ENCODE peak calls at places on chromosomes 11 and 22, in eight cellular contexts. One of them, this sample, is unnamed.

GRCh38 chr11:43732225-43732624 is 51.7 kb downstream of the HSD17B12 start:
- DNase-seq in activated T-cell treated with anti-CD3 and anti-CD28 coated beads for 24 hours: no peak
- DNase-seq in A549: no peak
- DNase-seq in RPMI8226: no peak
- DNase-seq in head of caudate nucleus: no peak
- DNase-seq in astrocyte: no peak
- DNase-seq in bronchial epithelial cell: no peak
- DNase-seq in omental fat pad: no peak
- DNase-seq in this sample: no peak

GRCh38 chr11:108872781-108873291 is 208.0 kb downstream of the DDX10 start:
- DNase-seq in RPMI8226: no peak
- DNase-seq in bronchial epithelial cell: peak
- DNase-seq in activated T-cell treated with anti-CD3 and anti-CD28 coated beads for 24 hours: no peak
- DNase-seq in omental fat pad: no peak
- DNase-seq in A549: no peak
- DNase-seq in astrocyte: no peak
- DNase-seq in head of caudate nucleus: no peak
- DNase-seq in this sample: no peak

GRCh38 chr11:119509969-119510401 is 87.0 kb upstream of the THY1 start:
- DNase-seq in RPMI8226: peak
- DNase-seq in A549: peak
- DNase-seq in head of caudate nucleus: peak
- DNase-seq in activated T-cell treated with anti-CD3 and anti-CD28 coated beads for 24 hours: no peak
- DNase-seq in omental fat pad: no peak
- DNase-seq in bronchial epithelial cell: peak
- DNase-seq in astrocyte: peak
- DNase-seq in this sample: peak

GRCh38 chr11:87417951-87418350 is 380.2 kb downstream of the TMEM135 start:
- DNase-seq in astrocyte: no peak
- DNase-seq in A549: no peak
- DNase-seq in omental fat pad: no peak
- DNase-seq in RPMI8226: no peak
- DNase-seq in activated T-cell treated with anti-CD3 and anti-CD28 coated beads for 24 hours: no peak
- DNase-seq in bronchial epithelial cell: no peak
- DNase-seq in head of caudate nucleus: no peak
- DNase-seq in this sample: no peak

GRCh38 chr11:46178542-46178941 is 57.3 kb upstream of the PHF21A start:
- DNase-seq in RPMI8226: no peak
- DNase-seq in astrocyte: no peak
- DNase-seq in activated T-cell treated with anti-CD3 and anti-CD28 coated beads for 24 hours: no peak
- DNase-seq in A549: no peak
- DNase-seq in head of caudate nucleus: no peak
- DNase-seq in omental fat pad: no peak
- DNase-seq in bronchial epithelial cell: no peak
- DNase-seq in this sample: no peak

GRCh38 chr22:36435516-36436415 is 45.7 kb downstream of the TXN2 start:
- DNase-seq in head of caudate nucleus: no peak
- DNase-seq in RPMI8226: peak
- DNase-seq in activated T-cell treated with anti-CD3 and anti-CD28 coated beads for 24 hours: peak
- DNase-seq in A549: no peak
- DNase-seq in astrocyte: no peak
- DNase-seq in bronchial epithelial cell: peak
- DNase-seq in omental fat pad: no peak
- DNase-seq in this sample: no peak

GRCh38 chr22:19180740-19181410 is 2.3 kb upstream of the SLC25A1 start:
- DNase-seq in bronchial epithelial cell: no peak
- DNase-seq in A549: no peak
- DNase-seq in head of caudate nucleus: no peak
- DNase-seq in astrocyte: no peak
- DNase-seq in activated T-cell treated with anti-CD3 and anti-CD28 coated beads for 24 hours: no peak
- DNase-seq in omental fat pad: no peak
- DNase-seq in RPMI8226: no peak
- DNase-seq in this sample: no peak

GRCh38 chr22:23268139-23268712 is 87.9 kb downstream of the BCR start:
- DNase-seq in RPMI8226: no peak
- DNase-seq in head of caudate nucleus: peak
- DNase-seq in omental fat pad: no peak
- DNase-seq in activated T-cell treated with anti-CD3 and anti-CD28 coated beads for 24 hours: no peak
- DNase-seq in bronchial epithelial cell: no peak
- DNase-seq in astrocyte: no peak
- DNase-seq in A549: no peak
- DNase-seq in this sample: no peak

GRCh38 chr22:45534339-45535192 is 31.9 kb downstream of the FBLN1 start:
- DNase-seq in head of caudate nucleus: no peak
- DNase-seq in RPMI8226: no peak
- DNase-seq in activated T-cell treated with anti-CD3 and anti-CD28 coated beads for 24 hours: no peak
- DNase-seq in astrocyte: peak
- DNase-seq in omental fat pad: no peak
- DNase-seq in bronchial epithelial cell: no peak
- DNase-seq in A549: no peak
- DNase-seq in this sample: no peak

GRCh38 chr11:827861-828167 is at the start of gene CRACR2B:
- DNase-seq in activated T-cell treated with anti-CD3 and anti-CD28 coated beads for 24 hours: no peak
- DNase-seq in bronchial epithelial cell: no peak
- DNase-seq in A549: no peak
- DNase-seq in RPMI8226: no peak
- DNase-seq in omental fat pad: no peak
- DNase-seq in head of caudate nucleus: no peak
- DNase-seq in astrocyte: no peak
- DNase-seq in this sample: no peak

GRCh38 chr11:69010964-69011623 is 2.0 kb downstream of the MRGPRF start:
- DNase-seq in bronchial epithelial cell: peak
- DNase-seq in A549: peak
- DNase-seq in RPMI8226: peak
- DNase-seq in astrocyte: peak
- DNase-seq in omental fat pad: no peak
- DNase-seq in head of caudate nucleus: peak
- DNase-seq in activated T-cell treated with anti-CD3 and anti-CD28 coated beads for 24 hours: peak
- DNase-seq in this sample: peak

GRCh38 chr22:46209262-46209661 is 40.8 kb downstream of the CDPF1 start:
- DNase-seq in head of caudate nucleus: no peak
- DNase-seq in activated T-cell treated with anti-CD3 and anti-CD28 coated beads for 24 hours: no peak
- DNase-seq in omental fat pad: no peak
- DNase-seq in bronchial epithelial cell: no peak
- DNase-seq in A549: no peak
- DNase-seq in astrocyte: no peak
- DNase-seq in RPMI8226: no peak
- DNase-seq in this sample: no peak

GRCh38 chr22:20180640-20181039 is 29.8 kb upstream of the CCDC188 start:
- DNase-seq in head of caudate nucleus: no peak
- DNase-seq in activated T-cell treated with anti-CD3 and anti-CD28 coated beads for 24 hours: no peak
- DNase-seq in A549: no peak
- DNase-seq in astrocyte: no peak
- DNase-seq in bronchial epithelial cell: no peak
- DNase-seq in omental fat pad: no peak
- DNase-seq in RPMI8226: no peak
- DNase-seq in this sample: no peak

GRCh38 chr11:120063686-120064340 is 74.1 kb downstream of the TRIM29 start:
- DNase-seq in head of caudate nucleus: no peak
- DNase-seq in activated T-cell treated with anti-CD3 and anti-CD28 coated beads for 24 hours: no peak
- DNase-seq in omental fat pad: no peak
- DNase-seq in A549: no peak
- DNase-seq in RPMI8226: no peak
- DNase-seq in astrocyte: no peak
- DNase-seq in bronchial epithelial cell: no peak
- DNase-seq in this sample: no peak

GRCh38 chr11:100574894-100575769 is 112.0 kb upstream of the ARHGAP42 start:
- DNase-seq in RPMI8226: no peak
- DNase-seq in activated T-cell treated with anti-CD3 and anti-CD28 coated beads for 24 hours: no peak
- DNase-seq in bronchial epithelial cell: peak
- DNase-seq in omental fat pad: no peak
- DNase-seq in head of caudate nucleus: no peak
- DNase-seq in A549: peak
- DNase-seq in astrocyte: no peak
- DNase-seq in this sample: no peak

GRCh38 chr11:28657378-28658030 is 549.3 kb downstream of the METTL15 start:
- DNase-seq in activated T-cell treated with anti-CD3 and anti-CD28 coated beads for 24 hours: no peak
- DNase-seq in bronchial epithelial cell: peak
- DNase-seq in A549: no peak
- DNase-seq in omental fat pad: no peak
- DNase-seq in astrocyte: peak
- DNase-seq in head of caudate nucleus: no peak
- DNase-seq in RPMI8226: no peak
- DNase-seq in this sample: no peak

GRCh38 chr11:129853508-129854228 is 38.0 kb downstream of the TMEM45B start:
- DNase-seq in A549: peak
- DNase-seq in activated T-cell treated with anti-CD3 and anti-CD28 coated beads for 24 hours: peak
- DNase-seq in head of caudate nucleus: no peak
- DNase-seq in bronchial epithelial cell: peak
- DNase-seq in RPMI8226: peak
- DNase-seq in omental fat pad: no peak
- DNase-seq in astrocyte: no peak
- DNase-seq in this sample: no peak

GRCh38 chr22:37186228-37186996 is 1.6 kb downstream of the C1QTNF6 start:
- DNase-seq in bronchial epithelial cell: peak
- DNase-seq in omental fat pad: no peak
- DNase-seq in astrocyte: peak
- DNase-seq in head of caudate nucleus: peak
- DNase-seq in activated T-cell treated with anti-CD3 and anti-CD28 coated beads for 24 hours: peak
- DNase-seq in RPMI8226: peak
- DNase-seq in A549: peak
- DNase-seq in this sample: peak

GRCh38 chr22:41028841-41029240 is 63.6 kb upstream of the EP300 start:
- DNase-seq in omental fat pad: no peak
- DNase-seq in activated T-cell treated with anti-CD3 and anti-CD28 coated beads for 24 hours: no peak
- DNase-seq in astrocyte: peak
- DNase-seq in RPMI8226: no peak
- DNase-seq in bronchial epithelial cell: peak
- DNase-seq in A549: peak
- DNase-seq in head of caudate nucleus: no peak
- DNase-seq in this sample: peak

GRCh38 chr11:9267680-9268079 is 2.5 kb upstream of the DENND5A start:
- DNase-seq in A549: no peak
- DNase-seq in bronchial epithelial cell: no peak
- DNase-seq in astrocyte: no peak
- DNase-seq in RPMI8226: no peak
- DNase-seq in head of caudate nucleus: no peak
- DNase-seq in omental fat pad: no peak
- DNase-seq in activated T-cell treated with anti-CD3 and anti-CD28 coated beads for 24 hours: no peak
- DNase-seq in this sample: no peak

GRCh38 chr11:83044958-83045712 is 26.6 kb downstream of the RAB30 start:
- DNase-seq in omental fat pad: no peak
- DNase-seq in head of caudate nucleus: no peak
- DNase-seq in RPMI8226: no peak
- DNase-seq in astrocyte: peak
- DNase-seq in A549: peak
- DNase-seq in bronchial epithelial cell: peak
- DNase-seq in activated T-cell treated with anti-CD3 and anti-CD28 coated beads for 24 hours: no peak
- DNase-seq in this sample: peak

GRCh38 chr11:57277845-57278720 is 41.0 kb upstream of the APLNR start:
- DNase-seq in bronchial epithelial cell: peak
- DNase-seq in RPMI8226: peak
- DNase-seq in omental fat pad: peak
- DNase-seq in head of caudate nucleus: peak
- DNase-seq in activated T-cell treated with anti-CD3 and anti-CD28 coated beads for 24 hours: peak
- DNase-seq in astrocyte: peak
- DNase-seq in A549: peak
- DNase-seq in this sample: peak

GRCh38 chr11:6742260-6742659 is 29.5 kb downstream of the OR2AG2 start:
- DNase-seq in RPMI8226: no peak
- DNase-seq in activated T-cell treated with anti-CD3 and anti-CD28 coated beads for 24 hours: peak
- DNase-seq in A549: no peak
- DNase-seq in head of caudate nucleus: no peak
- DNase-seq in astrocyte: no peak
- DNase-seq in bronchial epithelial cell: no peak
- DNase-seq in omental fat pad: no peak
- DNase-seq in this sample: no peak

GRCh38 chr11:86800076-86800955 is at the start of gene PRSS23:
- DNase-seq in astrocyte: peak
- DNase-seq in A549: peak
- DNase-seq in RPMI8226: peak
- DNase-seq in bronchial epithelial cell: no peak
- DNase-seq in activated T-cell treated with anti-CD3 and anti-CD28 coated beads for 24 hours: no peak
- DNase-seq in omental fat pad: peak
- DNase-seq in head of caudate nucleus: peak
- DNase-seq in this sample: no peak

GRCh38 chr11:123470862-123471261 is 40.8 kb downstream of the GRAMD1B start:
- DNase-seq in omental fat pad: no peak
- DNase-seq in astrocyte: no peak
- DNase-seq in bronchial epithelial cell: no peak
- DNase-seq in head of caudate nucleus: no peak
- DNase-seq in A549: no peak
- DNase-seq in activated T-cell treated with anti-CD3 and anti-CD28 coated beads for 24 hours: no peak
- DNase-seq in RPMI8226: no peak
- DNase-seq in this sample: no peak

GRCh38 chr11:62880231-62880802 is 379 bp upstream of the SLC3A2 start:
- DNase-seq in omental fat pad: peak
- DNase-seq in A549: peak
- DNase-seq in bronchial epithelial cell: peak
- DNase-seq in head of caudate nucleus: peak
- DNase-seq in astrocyte: peak
- DNase-seq in activated T-cell treated with anti-CD3 and anti-CD28 coated beads for 24 hours: peak
- DNase-seq in RPMI8226: peak
- DNase-seq in this sample: peak

GRCh38 chr11:62792193-62792575 is 378 bp upstream of the TMEM223 start:
- DNase-seq in omental fat pad: no peak
- DNase-seq in astrocyte: no peak
- DNase-seq in bronchial epithelial cell: no peak
- DNase-seq in RPMI8226: no peak
- DNase-seq in A549: no peak
- DNase-seq in activated T-cell treated with anti-CD3 and anti-CD28 coated beads for 24 hours: no peak
- DNase-seq in head of caudate nucleus: no peak
- DNase-seq in this sample: no peak

GRCh38 chr22:27223317-27224177 is 566.2 kb downstream of the MIAT start:
- DNase-seq in head of caudate nucleus: no peak
- DNase-seq in astrocyte: peak
- DNase-seq in bronchial epithelial cell: peak
- DNase-seq in activated T-cell treated with anti-CD3 and anti-CD28 coated beads for 24 hours: no peak
- DNase-seq in RPMI8226: no peak
- DNase-seq in omental fat pad: no peak
- DNase-seq in A549: peak
- DNase-seq in this sample: peak

This sample was measured in brain microvascular endothelial cell.